ENCODE peak calls at places on chromosomes 11 and 22, in eight cellular contexts. X is BE2C, D is mammary epithelial cell, L is mesothelial cell of epicardium, A is PC-9, V is spleen, H is progenitor cell of endocrine pancreas, E is HFFc6. O is an unnamed sample.

GRCh38 chr11:14202263-14203173 is 156.5 kb downstream of the RRAS2 start:
- DNase-seq in H (no peak), X (no peak), L (no peak), V (no peak), A (no peak), E (no peak), D (no peak), O (no peak)

GRCh38 chr11:114426280-114426679 is 13.0 kb upstream of the REXO2 start:
- DNase-seq in L (no peak), E (no peak), V (no peak), X (no peak), A (no peak), D (peak), H (no peak), O (no peak)

GRCh38 chr11:110951609-110952008 is 239.4 kb upstream of the ARHGAP20 start:
- DNase-seq in V (no peak), D (no peak), H (no peak), X (no peak), A (no peak), E (no peak), L (no peak), O (no peak)

GRCh38 chr11:117919326-117920275 is 9.6 kb downstream of the TMPRSS13 start:
- DNase-seq in D (peak), A (no peak), E (no peak), V (peak), X (no peak), H (no peak), L (no peak), O (no peak)

GRCh38 chr11:3971756-3972404 is 116.4 kb downstream of the STIM1 start:
- DNase-seq in A (no peak), H (no peak), V (no peak), D (peak), X (no peak), L (no peak), E (peak), O (no peak)

GRCh38 chr11:71474771-71475483 is 21.9 kb downstream of the NADSYN1 start:
- DNase-seq in V (peak), D (no peak), X (no peak), A (no peak), E (no peak), L (no peak), H (no peak), O (no peak)

GRCh38 chr11:100874203-100874602 is 187.1 kb downstream of the ARHGAP42 start:
- DNase-seq in V (no peak), H (no peak), D (no peak), X (no peak), E (no peak), L (no peak), A (no peak), O (no peak)

GRCh38 chr11:63998558-63999348 is 12.5 kb downstream of the OTUB1 start:
- DNase-seq in X (no peak), E (no peak), A (no peak), V (peak), L (no peak), D (peak), H (no peak), O (no peak)

GRCh38 chr11:8258289-8258688 is 5.4 kb downstream of the LMO1 start:
- DNase-seq in A (no peak), X (no peak), H (no peak), L (no peak), D (no peak), E (no peak), V (peak), O (no peak)

GRCh38 chr11:64654958-64655541 is 64.0 kb downstream of the SLC22A12 start:
- DNase-seq in H (no peak), V (no peak), L (no peak), D (no peak), A (no peak), E (no peak), X (no peak), O (no peak)

GRCh38 chr22:36360871-36361383 is 26.8 kb downstream of the MYH9 start:
- DNase-seq in D (no peak), A (peak), X (no peak), E (no peak), H (no peak), V (no peak), L (no peak), O (no peak)

GRCh38 chr11:66488957-66489356 is 8.7 kb downstream of the DPP3 start:
- DNase-seq in X (no peak), L (no peak), H (no peak), A (no peak), E (no peak), D (no peak), V (no peak), O (no peak)

GRCh38 chr11:35357893-35358292 is 61.5 kb downstream of the SLC1A2 start:
- DNase-seq in H (no peak), A (no peak), X (no peak), E (peak), L (no peak), D (peak), V (no peak), O (no peak)

GRCh38 chr22:20128902-20129746 is 2.5 kb upstream of the ZDHHC8 start:
- DNase-seq in L (no peak), X (peak), V (no peak), A (peak), H (no peak), E (peak), D (no peak), O (no peak)

GRCh38 chr11:67371549-67372231 is 1.7 kb downstream of the CLCF1 start:
- DNase-seq in H (no peak), L (peak), E (peak), D (no peak), A (no peak), V (peak), X (no peak), O (no peak)

GRCh38 chr22:48892571-48893287 is 934.9 kb downstream of the BRD1 start:
- DNase-seq in L (peak), H (no peak), V (no peak), D (no peak), E (no peak), A (no peak), X (no peak), O (no peak)

GRCh38 chr22:33919591-33920501 is at the start of gene LARGE1:
- DNase-seq in L (peak), E (no peak), X (peak), V (peak), A (peak), H (peak), D (peak), O (no peak)

GRCh38 chr11:19524171-19524671 is 188.4 kb upstream of the NAV2 start:
- DNase-seq in V (no peak), X (no peak), D (no peak), A (no peak), E (no peak), L (peak), H (peak), O (no peak)

GRCh38 chr11:58912124-58912523 is 27.2 kb upstream of the GLYATL1 start:
- DNase-seq in D (peak), H (no peak), A (no peak), X (no peak), L (no peak), E (peak), V (no peak), O (no peak)

GRCh38 chr11:65726660-65727059 is 6.1 kb upstream of the RNASEH2C start:
- DNase-seq in X (no peak), E (no peak), L (no peak), A (no peak), V (no peak), D (no peak), H (no peak), O (no peak)

GRCh38 chr22:18000441-18001039 is 23.8 kb downstream of the MICAL3 start:
- DNase-seq in E (no peak), H (peak), D (peak), X (peak), L (peak), V (peak), A (peak), O (no peak)

GRCh38 chr11:119483881-119484371 is 61.0 kb upstream of the THY1 start:
- DNase-seq in V (no peak), E (no peak), D (no peak), L (peak), X (no peak), H (no peak), A (no peak), O (no peak)

GRCh38 chr11:124394408-124394807 is 4.4 kb downstream of the OR8B3 start:
- DNase-seq in D (no peak), H (no peak), V (no peak), A (no peak), L (no peak), X (no peak), E (no peak), O (no peak)

GRCh38 chr11:88383446-88383845 is 45.9 kb upstream of the CTSC start:
- DNase-seq in H (no peak), D (no peak), L (no peak), X (no peak), A (no peak), E (no peak), V (no peak), O (no peak)

GRCh38 chr11:117019871-117020270 is 78.4 kb downstream of the SIK3 start:
- DNase-seq in V (no peak), E (no peak), L (no peak), D (no peak), H (no peak), X (no peak), A (no peak), O (no peak)

GRCh38 chr11:11663907-11664306 is 42.1 kb upstream of the GALNT18 start:
- DNase-seq in H (no peak), X (no peak), V (no peak), A (no peak), L (no peak), D (no peak), E (no peak), O (no peak)

GRCh38 chr11:58675344-58676155 is 53.1 kb downstream of the CNTF start:
- DNase-seq in E (peak), V (peak), D (peak), L (peak), H (peak), X (peak), A (peak), O (peak)

GRCh38 chr22:18947905-18948304 is 11.8 kb upstream of the PRODH start:
- DNase-seq in X (no peak), D (no peak), V (no peak), H (no peak), E (no peak), A (no peak), L (no peak), O (no peak)

GRCh38 chr11:70680781-70681281 is 282.5 kb downstream of the CTTN start:
- DNase-seq in V (peak), X (no peak), H (no peak), A (no peak), D (no peak), E (no peak), L (no peak), O (no peak)

GRCh38 chr22:36331306-36331911 is 56.4 kb downstream of the MYH9 start:
- DNase-seq in X (peak), E (peak), D (peak), A (peak), V (peak), H (no peak), L (no peak), O (peak)

GRCh38 chr22:20248461-20248959 is 19.6 kb downstream of the RTN4R start:
- DNase-seq in X (peak), D (no peak), E (no peak), A (no peak), V (no peak), L (no peak), H (no peak), O (no peak)

GRCh38 chr11:134387501-134387900 is 24.5 kb downstream of the B3GAT1 start:
- DNase-seq in V (no peak), H (no peak), L (no peak), E (no peak), X (no peak), D (no peak), A (no peak), O (no peak)

GRCh38 chr22:39556970-39557811 is 13.4 kb upstream of the CACNA1I start:
- DNase-seq in D (no peak), L (peak), X (peak), E (no peak), A (peak), H (no peak), V (no peak), O (no peak)
- TF ChIP-seq CTCF in D (peak), L (no peak), X (no peak), E (no peak), A (no peak), H (no peak), V (no peak), O (no peak)

DNA sequence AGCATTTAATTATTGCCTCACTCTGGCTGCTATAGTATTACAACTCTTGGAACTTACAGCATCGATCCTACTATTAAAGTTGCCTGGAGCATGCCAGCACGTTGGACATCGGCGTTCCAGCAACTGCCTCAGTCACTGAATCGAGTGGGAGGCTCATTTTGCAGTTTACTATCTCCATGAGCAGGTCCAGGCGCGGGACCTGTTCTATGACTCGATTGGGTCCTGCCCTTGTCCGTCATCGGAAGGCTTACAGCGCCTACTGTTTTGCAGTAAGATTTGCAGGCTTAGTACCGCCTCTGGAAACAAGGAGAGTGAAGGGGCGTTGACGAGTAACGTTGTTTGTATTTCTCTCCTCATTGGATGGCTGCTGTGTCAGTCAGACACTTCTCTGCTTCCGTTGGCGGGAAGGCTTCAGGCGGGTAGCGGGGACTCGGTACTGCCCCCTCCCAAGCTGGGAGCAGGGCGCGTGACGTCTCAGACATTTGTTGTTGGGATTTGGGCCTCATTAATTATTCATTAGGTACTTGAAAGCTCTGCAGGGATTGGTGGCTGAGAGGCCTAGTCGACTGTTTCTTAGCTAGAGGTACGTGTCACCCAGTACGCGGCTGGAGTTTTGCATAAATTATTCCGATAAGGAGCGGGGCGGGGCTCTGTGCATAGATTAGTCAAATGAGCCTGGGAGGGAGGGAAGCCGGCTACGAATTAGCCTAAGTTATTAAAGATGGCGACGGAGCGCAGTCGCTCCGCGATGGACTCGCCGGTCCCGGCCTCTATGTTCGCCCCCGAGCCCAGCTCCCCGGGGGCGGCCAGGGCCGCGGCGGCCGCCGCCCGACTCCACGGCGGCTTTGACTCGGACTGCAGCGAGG is at the start of gene GTPBP1:
- DNase-seq in H (peak), X (peak), E (peak), D (peak), V (peak), A (peak), L (peak), O (peak)
- TF ChIP-seq CTCF in H (no peak), X (no peak), E (peak), D (peak), V (no peak), A (no peak), L (no peak), O (no peak)

DNA sequence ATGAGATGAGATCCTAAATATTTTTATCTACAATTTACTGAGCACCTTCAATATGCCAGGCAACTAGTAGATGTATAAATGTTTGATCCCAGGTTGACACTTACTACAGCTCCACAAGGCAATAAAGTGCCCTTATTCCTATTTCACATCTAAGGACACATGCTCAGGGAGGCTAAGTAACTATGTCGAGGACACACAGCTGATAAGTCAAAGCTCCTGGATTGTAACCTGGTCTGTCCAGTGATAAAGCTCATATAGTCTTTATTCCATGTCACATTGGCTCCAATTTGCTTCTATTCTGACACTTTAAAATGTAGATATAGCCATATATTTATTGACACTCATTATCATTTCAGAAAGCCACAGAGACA is 93.8 kb upstream of the BMAL1 start:
- DNase-seq in V (no peak), X (no peak), H (no peak), A (no peak), L (no peak), E (no peak), D (no peak), O (no peak)
- TF ChIP-seq CTCF in V (no peak), X (no peak), H (no peak), A (no peak), L (no peak), E (peak), D (no peak), O (no peak)

GRCh38 chr11:1233351-1234053 is 10.6 kb downstream of the MUC5B start:
- DNase-seq in V (peak), E (no peak), X (peak), H (no peak), D (no peak), L (no peak), A (no peak), O (no peak)
- TF ChIP-seq CTCF in V (no peak), E (no peak), X (no peak), H (no peak), D (peak), L (no peak), A (peak), O (no peak)

DNA sequence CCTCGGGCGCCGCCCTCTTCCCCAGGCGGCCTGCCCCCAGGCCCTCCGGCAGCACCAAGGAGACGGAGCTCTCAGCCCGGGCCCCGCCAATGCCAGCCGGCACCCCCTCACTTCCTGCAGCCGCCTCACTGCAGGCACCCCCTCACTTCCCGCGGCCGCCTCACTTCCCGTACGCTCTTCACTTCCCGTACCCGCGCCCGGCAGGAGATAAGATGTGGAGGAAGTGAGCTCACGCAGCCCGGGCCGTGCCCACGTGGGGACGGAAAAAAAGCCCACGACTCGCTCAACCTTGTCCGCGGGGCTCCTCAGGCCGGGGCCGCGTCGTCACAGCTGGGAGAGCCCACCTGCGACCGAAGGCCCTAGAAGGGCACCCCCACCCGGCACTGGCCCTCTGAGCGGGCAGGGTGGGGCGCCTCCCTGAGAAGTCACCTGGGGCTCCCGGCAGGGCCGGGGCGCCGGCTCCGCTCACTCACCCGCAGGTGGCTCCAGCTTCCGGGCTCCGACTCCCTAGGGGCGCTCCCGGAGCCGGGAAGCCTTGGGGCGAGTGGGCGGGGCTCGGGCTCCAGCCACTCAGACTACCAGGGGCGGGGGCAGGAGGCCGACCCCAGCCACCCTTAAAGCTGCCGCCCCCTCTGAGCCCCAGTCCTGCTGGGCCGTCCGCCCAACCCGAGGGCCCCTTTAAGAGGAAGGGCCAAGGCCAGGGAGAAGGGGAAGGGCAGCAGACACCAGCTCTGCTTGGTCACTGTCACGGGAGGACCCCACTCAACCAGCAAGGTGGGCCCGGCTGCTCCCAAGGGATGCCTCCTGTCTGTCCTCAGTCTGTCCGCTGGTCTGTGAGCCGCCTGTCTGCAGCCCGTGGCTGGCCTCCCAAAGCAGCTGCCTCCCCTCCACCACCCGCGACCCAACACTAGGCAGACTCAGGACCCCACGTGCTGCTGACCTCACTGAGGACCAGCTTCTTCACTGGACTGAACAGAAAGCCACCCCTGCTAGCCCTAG is 31.4 kb downstream of the PISD start:
- DNase-seq in L (peak), H (peak), D (peak), E (peak), X (peak), V (peak), A (peak), O (no peak)
- TF ChIP-seq CTCF in L (no peak), H (peak), D (peak), E (peak), X (no peak), V (no peak), A (no peak), O (no peak)

DNA sequence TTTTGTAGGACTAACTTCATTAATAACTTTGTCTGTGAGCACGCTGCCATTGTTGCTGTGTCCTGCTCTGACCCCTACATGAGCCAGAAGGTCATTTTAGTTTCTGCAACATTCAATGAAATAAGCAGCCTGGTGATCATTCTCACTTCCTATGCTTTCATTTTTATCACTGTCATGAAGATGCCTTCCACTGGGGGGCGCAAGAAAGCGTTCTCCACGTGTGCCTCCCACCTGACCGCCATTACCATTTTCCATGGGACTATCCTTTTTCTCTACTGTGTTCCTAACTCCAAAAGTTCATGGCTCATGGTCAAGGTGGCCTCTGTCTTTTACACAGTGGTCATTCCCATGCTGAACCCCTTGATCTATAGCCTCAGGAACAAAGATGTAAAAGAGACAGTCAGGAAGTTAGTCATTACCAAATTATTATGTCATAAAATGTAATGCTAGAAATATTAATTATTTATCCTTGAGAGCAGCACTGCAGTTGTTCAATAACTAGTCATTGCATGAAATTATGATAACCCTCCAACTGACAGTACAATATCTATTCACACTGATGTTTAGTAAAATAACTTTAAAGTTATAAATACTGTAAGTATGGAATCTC is 46.4 kb upstream of the OR5D13 start:
- DNase-seq in V (no peak), E (no peak), H (no peak), A (peak), D (no peak), L (no peak), X (peak), O (no peak)
- TF ChIP-seq CTCF in V (no peak), E (peak), H (no peak), A (peak), D (no peak), L (peak), X (peak), O (no peak)

DNA sequence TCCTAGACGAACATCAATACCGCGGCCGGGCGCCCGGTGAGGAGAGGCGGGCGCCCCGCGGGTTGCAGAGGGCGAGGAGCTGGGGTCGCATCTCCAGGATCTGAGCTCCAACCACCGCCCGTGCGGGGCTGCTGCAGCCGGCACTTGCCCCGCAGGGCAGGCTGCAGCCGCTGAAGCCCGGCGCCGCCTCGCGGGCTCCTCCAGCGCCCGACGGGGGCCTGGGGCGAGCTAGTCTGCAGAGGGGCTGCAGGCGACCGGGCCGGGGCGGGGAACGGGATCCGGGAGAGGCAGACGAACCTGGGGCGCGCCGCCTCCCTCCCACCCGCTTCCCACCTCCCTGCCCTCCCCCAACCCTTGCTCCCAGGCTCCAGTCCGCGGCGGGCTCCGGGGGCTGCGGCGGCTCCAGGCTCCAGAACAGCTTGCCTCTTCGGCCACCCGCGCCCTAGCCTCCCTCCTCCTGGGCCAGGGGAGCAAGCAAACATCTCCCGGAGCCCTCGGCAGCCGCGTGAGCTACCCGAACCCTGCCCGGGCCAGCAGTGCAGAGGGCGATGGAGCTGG is 858 bp downstream of the TENM4 start:
- DNase-seq in L (peak), X (peak), H (peak), E (no peak), D (peak), A (no peak), V (peak), O (no peak)
- TF ChIP-seq CTCF in L (no peak), X (peak), H (peak), E (peak), D (no peak), A (no peak), V (no peak), O (no peak)

O was measured in AG09309.